ENCODE peak calls at places on chromosomes 2 and 18, in nine cellular contexts. A is prostate gland, L is transverse colon, R is cardiac muscle cell, I is tibial artery, K is HCT116, J is tibial nerve, Z is kidney, V is colonic mucosa. S is an unnamed sample.
A peak's percentile ranks its signal among the peaks of the same experiment; 100 is the strongest.

GRCh38 chr2:95390272-95390880 is 12.1 kb upstream of the FAHD2A start:
- DNase-seq in A (no peak), L (peak; percentile 30), R (no peak), I (no peak), K (no peak), J (no peak), Z (no peak), V (no peak), S (peak; percentile 35)

GRCh38 chr2:72689579-72690170 is 136.2 kb downstream of the EXOC6B start:
- DNase-seq in A (peak; percentile 8), L (no peak), R (no peak), I (no peak), K (no peak), J (no peak), Z (no peak), V (no peak), S (no peak)

GRCh38 chr2:231987088-231987788 is 25.7 kb downstream of the DIS3L2 start:
- DNase-seq in A (no peak), L (no peak), R (no peak), I (no peak), K (no peak), J (no peak), Z (no peak), V (no peak), S (no peak)

GRCh38 chr18:11741505-11742145 is 52.6 kb downstream of the GNAL start:
- DNase-seq in A (no peak), L (no peak), R (no peak), I (no peak), K (peak; percentile 23), J (no peak), Z (no peak), V (no peak), S (no peak)

GRCh38 chr2:134245340-134245984 is 8.4 kb upstream of the MGAT5 start:
- DNase-seq in A (peak; percentile 76), L (peak; percentile 84), R (peak; percentile 78), I (peak; percentile 88), K (peak; percentile 35), J (peak; percentile 95), Z (no peak), V (peak; percentile 89), S (no peak)

GRCh38 chr2:84674586-84674985 is 158.3 kb downstream of the DNAH6 start:
- DNase-seq in A (no peak), L (no peak), R (no peak), I (no peak), K (no peak), J (no peak), Z (peak; percentile 23), V (no peak), S (no peak)

GRCh38 chr18:25827961-25828561 is 262.4 kb downstream of the SS18 start:
- DNase-seq in A (no peak), L (no peak), R (no peak), I (no peak), K (no peak), J (no peak), Z (no peak), V (no peak), S (no peak)

GRCh38 chr2:65043001-65043400 is 13.2 kb upstream of the CEP68 start:
- DNase-seq in A (no peak), L (no peak), R (no peak), I (no peak), K (no peak), J (no peak), Z (no peak), V (no peak), S (no peak)

GRCh38 chr2:169526451-169526850 is 16.9 kb downstream of the KLHL41 start:
- DNase-seq in A (no peak), L (no peak), R (no peak), I (no peak), K (no peak), J (no peak), Z (no peak), V (no peak), S (no peak)

GRCh38 chr18:50715919-50716318 is 103.9 kb downstream of the MRO start:
- DNase-seq in A (no peak), L (no peak), R (no peak), I (no peak), K (no peak), J (no peak), Z (no peak), V (no peak), S (no peak)

GRCh38 chr2:40820319-40820718 is 368.4 kb upstream of the SLC8A1 start:
- DNase-seq in A (no peak), L (no peak), R (no peak), I (no peak), K (no peak), J (no peak), Z (no peak), V (no peak), S (no peak)

GRCh38 chr2:119638891-119639539 is 40.0 kb upstream of the TMEM177 start:
- DNase-seq in A (no peak), L (no peak), R (peak; percentile 55), I (no peak), K (no peak), J (no peak), Z (peak; percentile 67), V (no peak), S (no peak)

GRCh38 chr2:33186937-33187336 is 240.2 kb downstream of the LTBP1 start:
- DNase-seq in A (no peak), L (no peak), R (no peak), I (no peak), K (no peak), J (no peak), Z (no peak), V (no peak), S (no peak)

GRCh38 chr2:15412309-15412708 is 148.8 kb downstream of the NBAS start:
- DNase-seq in A (no peak), L (no peak), R (no peak), I (no peak), K (no peak), J (no peak), Z (no peak), V (no peak), S (no peak)

GRCh38 chr2:234377761-234378341 is 119.0 kb downstream of the ARL4C start:
- DNase-seq in A (no peak), L (no peak), R (no peak), I (no peak), K (no peak), J (peak; percentile 32), Z (peak; percentile 38), V (no peak), S (no peak)

DNA sequence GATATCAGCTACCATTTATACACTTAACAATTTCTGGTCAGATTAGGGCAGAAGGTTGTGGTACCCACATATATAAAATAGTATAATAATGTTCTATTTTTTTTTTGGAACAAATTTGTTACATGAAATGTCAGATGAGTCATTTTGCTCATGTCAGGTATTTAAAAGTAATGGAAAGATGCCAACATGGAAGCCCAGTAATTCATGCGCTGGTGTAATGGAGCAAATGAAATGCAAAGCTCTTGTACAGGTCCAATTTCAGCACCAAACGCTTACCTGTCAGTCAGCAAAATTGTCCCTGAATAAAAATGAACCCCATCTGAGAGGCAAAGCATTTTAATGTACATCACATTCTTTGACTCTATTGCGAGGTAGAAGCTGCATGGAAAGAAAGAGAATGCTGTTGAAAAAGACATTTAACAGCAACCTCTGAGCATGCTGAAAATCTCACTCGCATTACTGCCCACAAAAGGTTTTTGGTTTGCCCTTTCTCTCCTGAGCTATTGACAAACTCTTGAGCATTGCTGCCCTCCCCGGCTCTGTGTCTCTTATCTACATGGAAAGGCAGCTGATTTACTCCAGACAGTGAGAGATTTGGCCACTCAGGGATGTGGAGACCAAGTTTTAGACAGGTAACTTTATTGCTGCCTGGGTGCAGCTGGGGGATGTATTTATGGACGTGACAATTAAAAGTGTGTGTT is 217.5 kb downstream of the CAMKMT start:
- DNase-seq in A (no peak), L (no peak), R (peak; percentile 36), I (no peak), K (no peak), J (no peak), Z (no peak), V (no peak), S (no peak)
- H3K4me3 ChIP-seq in A (no peak overlapping the region), L (no peak overlapping the region), R (no peak overlapping the region), I (no peak overlapping the region), K (no peak overlapping the region), J (no peak overlapping the region), Z (no peak overlapping the region), V (no peak overlapping the region), S (no peak overlapping the region)

GRCh38 chr2:177212895-177213856 is 582 bp downstream of the HNRNPA3 start:
- DNase-seq in A (peak; percentile 91), L (peak; percentile 95), R (peak; percentile 95), I (peak; percentile 94), K (peak; percentile 73), J (peak; percentile 95), Z (peak; percentile 98), V (peak; percentile 94), S (peak; percentile 93)
- H3K4me1 ChIP-seq in A (peaks cover 12% of the 10 kb centered on the region), L (peaks cover 34% of the 10 kb centered on the region), R (peaks cover 21% of the 10 kb centered on the region), I (peaks cover 53% of the 10 kb centered on the region), K (peaks cover 11% of the 10 kb centered on the region), J (no peaks in the 10 kb centered on the region), Z (peaks cover 4% of the 10 kb centered on the region), V (no peaks in the 10 kb centered on the region), S (peaks cover 39% of the 10 kb centered on the region)

DNA sequence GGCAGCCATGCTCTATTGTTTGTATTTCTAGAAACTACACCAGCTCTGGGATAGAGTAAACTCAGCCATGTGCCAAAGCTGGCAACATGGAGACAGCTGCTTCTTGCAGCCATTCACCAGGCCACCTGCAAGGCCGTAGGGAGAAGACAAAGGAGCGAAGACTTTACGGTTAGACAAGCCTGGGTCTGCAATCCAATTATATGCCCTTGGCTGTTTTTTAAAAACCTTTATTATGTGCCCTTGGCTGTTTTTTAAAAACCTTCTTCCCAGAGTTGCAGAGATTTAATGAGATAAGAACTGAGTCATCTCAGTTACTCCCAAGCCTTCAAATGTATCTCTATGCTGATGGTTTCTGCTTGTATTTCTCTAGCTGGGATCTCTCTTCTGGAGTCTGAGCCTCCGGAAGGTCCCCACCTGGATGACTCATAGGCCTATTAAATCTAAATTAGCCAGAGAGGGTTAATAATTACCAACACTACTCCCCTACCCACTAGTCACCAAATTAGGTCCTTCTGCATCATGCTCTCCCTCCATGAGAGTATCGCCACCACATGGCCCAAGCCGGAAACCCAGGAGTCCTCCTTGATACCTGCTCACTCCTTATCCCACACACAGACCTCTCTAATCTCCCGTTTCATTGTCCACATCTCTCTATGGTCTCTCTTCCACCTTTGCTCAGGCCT is 17.5 kb upstream of the DPP4 start:
- DNase-seq in A (no peak), L (peak; percentile 65), R (no peak), I (no peak), K (peak; percentile 81), J (no peak), Z (peak; percentile 74), V (peak; percentile 81), S (peak; percentile 64)
- TF ChIP-seq CTCF in A (no peak), L (no peak), R (peak; percentile 12), I (no peak), K (peak; percentile 34), J (no peak), Z (peak; percentile 40), V (peak; percentile 18), S (no peak)

DNA sequence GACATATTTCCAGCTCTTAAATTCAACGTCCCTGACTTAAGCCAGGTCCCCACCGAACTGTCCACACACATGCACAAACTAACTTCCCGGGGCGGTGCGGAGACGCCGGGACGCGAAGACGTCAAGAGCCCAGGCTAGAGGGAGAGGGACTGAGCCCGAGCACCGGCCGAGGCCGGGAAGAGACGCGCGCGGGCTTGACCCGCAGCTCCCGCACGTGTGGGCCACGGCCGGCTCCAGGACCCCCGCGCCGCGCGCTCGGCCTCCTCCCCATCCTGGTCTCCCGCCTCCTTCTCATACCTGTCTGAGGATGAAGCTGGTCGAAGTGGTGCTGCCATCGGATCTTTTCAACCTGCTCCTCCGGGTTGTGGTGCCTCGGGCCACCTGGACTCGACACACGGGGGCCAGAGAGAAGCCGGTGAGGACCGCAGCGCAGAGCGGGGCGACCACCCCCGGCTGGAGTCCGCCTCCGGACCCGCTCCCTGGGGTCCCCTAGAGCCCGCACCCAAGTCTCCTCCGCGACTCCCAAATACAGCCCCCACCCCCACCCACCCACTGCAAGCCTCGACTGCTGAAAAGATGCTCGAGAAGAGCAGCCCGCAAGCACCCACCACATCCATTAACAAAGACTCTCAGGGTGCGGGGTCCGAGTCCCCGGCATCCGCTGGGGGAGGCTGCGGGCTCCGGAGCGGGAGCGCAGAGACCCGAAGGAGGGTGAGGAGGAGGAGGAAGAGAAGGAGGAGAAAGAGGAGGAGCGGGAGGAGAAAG is 629 bp downstream of the CACNB4 start:
- DNase-seq in A (peak; percentile 27), L (peak; percentile 19), R (peak; percentile 36), I (peak; percentile 39), K (no peak), J (no peak), Z (peak; percentile 75), V (peak; percentile 25), S (peak; percentile 56)
- H3K4me3 ChIP-seq in A (peak overlapping the region; percentile 64), L (peak overlapping the region; percentile 65), R (peak overlapping the region; percentile 56), I (peak overlapping the region; percentile 63), K (peak overlapping the region; percentile 58), J (peak overlapping the region; percentile 68), Z (peak overlapping the region; percentile 16), V (peak overlapping the region; percentile 49), S (no peak overlapping the region)

S was measured in mucosa of descending colon.